ENCODE peak calls at places on chromosomes 16 and 17, in seven cellular contexts. O is HCT116, J is K562, T is H1, V is GM12878, H is HepG2, D is SK-N-SH. M is an unnamed sample.

GRCh38 chr16:52863000-52863399 is 189.7 kb downstream of the CHD9NB start:
- DNase-seq in O (no peak), J (no peak), T (no peak), V (no peak), H (no peak), D (no peak), M (no peak)

GRCh38 chr17:43020789-43021738 is 1.1 kb downstream of the VAT1 start:
- DNase-seq in O (no peak), J (peak; percentile 89), T (no peak), V (no peak), H (peak; percentile 63), D (peak; percentile 86), M (peak; percentile 67)

GRCh38 chr16:55015181-55015913 is 84.7 kb downstream of the IRX5 start:
- DNase-seq in O (no peak), J (no peak), T (no peak), V (no peak), H (no peak), D (no peak), M (no peak)

GRCh38 chr16:87226926-87227650 is 90.1 kb downstream of the C16orf95 start:
- DNase-seq in O (no peak), J (no peak), T (no peak), V (no peak), H (no peak), D (no peak), M (no peak)

GRCh38 chr17:47905221-47905733 is 9.2 kb downstream of the SP2 start:
- DNase-seq in O (no peak), J (no peak), T (no peak), V (no peak), H (peak; percentile 52), D (no peak), M (peak; percentile 97)

GRCh38 chr17:56897646-56898424 is 16.0 kb downstream of the TRIM25 start:
- DNase-seq in O (no peak), J (no peak), T (no peak), V (no peak), H (no peak), D (no peak), M (no peak)

GRCh38 chr16:88566158-88566557 is 4.0 kb upstream of the ZC3H18 start:
- DNase-seq in O (peak; percentile 34), J (no peak), T (no peak), V (no peak), H (no peak), D (no peak), M (peak; percentile 38)

GRCh38 chr17:80817861-80818260 is 173.8 kb upstream of the CHMP6 start:
- DNase-seq in O (no peak), J (no peak), T (no peak), V (no peak), H (no peak), D (peak; percentile 35), M (no peak)

GRCh38 chr17:49848739-49849138 is 870 bp upstream of the TAC4 start:
- DNase-seq in O (no peak), J (no peak), T (no peak), V (no peak), H (no peak), D (no peak), M (no peak)

GRCh38 chr17:77508047-77508715 is 367.4 kb downstream of the SEC14L1 start:
- DNase-seq in O (no peak), J (no peak), T (no peak), V (no peak), H (peak; percentile 63), D (no peak), M (no peak)

GRCh38 chr17:27657620-27658019 is 26.6 kb downstream of the LGALS9 start:
- DNase-seq in O (no peak), J (no peak), T (no peak), V (no peak), H (no peak), D (no peak), M (no peak)

GRCh38 chr16:4472880-4473279 is 1.5 kb downstream of the NMRAL1 start:
- DNase-seq in O (no peak), J (no peak), T (no peak), V (no peak), H (peak; percentile 47), D (no peak), M (no peak)

GRCh38 chr16:67804853-67805542 is 1.4 kb downstream of the RANBP10 start:
- DNase-seq in O (no peak), J (no peak), T (no peak), V (no peak), H (peak; percentile 74), D (no peak), M (no peak)

GRCh38 chr17:35161281-35161761 is 13.7 kb downstream of the UNC45B start:
- DNase-seq in O (no peak), J (no peak), T (no peak), V (no peak), H (no peak), D (no peak), M (no peak)

GRCh38 chr16:27726621-27727275 is 176.8 kb downstream of the KATNIP start:
- DNase-seq in O (no peak), J (no peak), T (no peak), V (no peak), H (no peak), D (no peak), M (no peak)

GRCh38 chr16:49712567-49712966 is 143.3 kb downstream of the ZNF423 start:
- DNase-seq in O (no peak), J (no peak), T (no peak), V (no peak), H (no peak), D (no peak), M (no peak)

GRCh38 chr16:2468142-2468724 is 2.9 kb upstream of the NTN3 start:
- DNase-seq in O (no peak), J (no peak), T (no peak), V (no peak), H (no peak), D (peak; percentile 75), M (peak; percentile 52)

GRCh38 chr16:7257026-7257425 is 75.6 kb upstream of the RBFOX1 start:
- DNase-seq in O (no peak), J (no peak), T (no peak), V (no peak), H (no peak), D (peak; percentile 20), M (no peak)

GRCh38 chr17:4406386-4406785 is 27.4 kb upstream of the SPNS3 start:
- DNase-seq in O (no peak), J (no peak), T (no peak), V (no peak), H (no peak), D (no peak), M (no peak)

GRCh38 chr17:70624208-70624607 is 454.9 kb downstream of the KCNJ2 start:
- DNase-seq in O (no peak), J (no peak), T (no peak), V (no peak), H (no peak), D (no peak), M (no peak)

DNA sequence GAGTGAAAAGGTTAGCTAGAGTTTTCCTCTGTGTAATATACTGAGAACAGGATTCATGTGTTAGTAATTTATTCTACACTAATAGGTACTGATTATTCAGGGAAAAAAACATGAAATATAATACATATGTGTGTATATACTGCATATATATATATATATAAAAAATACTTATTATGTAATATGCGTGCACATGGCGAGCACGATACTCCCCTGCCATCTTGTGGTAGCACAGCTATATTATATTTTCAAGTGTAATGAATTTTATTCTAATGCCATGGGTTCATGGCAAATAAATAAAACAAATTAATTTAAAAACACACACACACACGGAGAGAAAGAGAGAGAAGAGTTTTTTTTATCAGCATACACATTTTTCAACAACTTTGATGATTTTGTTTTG is 460.6 kb downstream of the KCNJ2 start:
- DNase-seq in O (no peak), J (no peak), T (no peak), V (no peak), H (no peak), D (peak; percentile 43), M (peak; percentile 62)
- TF ChIP-seq JUND in O (no peak), J (no peak), T (no peak), V (no peak), H (no peak), D (no peak), M (no peak)

DNA sequence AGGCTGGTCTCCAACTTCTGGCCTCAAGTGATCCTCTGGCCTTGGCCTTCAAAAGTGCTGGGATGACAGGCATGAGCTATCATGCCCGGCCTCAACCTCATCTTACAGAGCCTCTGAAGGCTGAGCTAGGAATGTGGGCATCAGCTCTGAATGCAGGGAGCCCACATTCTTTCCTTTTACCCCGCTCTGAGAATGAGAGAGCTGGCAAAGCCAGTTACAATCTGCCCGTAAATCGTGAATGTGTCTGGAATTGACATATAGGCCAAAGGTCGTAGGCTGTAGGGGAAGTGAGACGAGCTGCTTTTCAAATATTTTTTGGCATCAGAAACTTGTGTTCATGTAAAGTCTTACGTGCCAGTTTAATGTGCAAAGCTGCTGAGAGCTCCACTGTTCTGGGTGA is 4.5 kb downstream of the TMEM238L start:
- DNase-seq in O (no peak), J (no peak), T (no peak), V (no peak), H (no peak), D (no peak), M (peak; percentile 28)
- TF ChIP-seq JUND in O (no peak), J (no peak), T (no peak), V (no peak), H (no peak), D (no peak), M (no peak)

GRCh38 chr17:29929544-29930398 is at the start of gene SSH2:
- DNase-seq in O (peak; percentile 60), J (peak; percentile 84), T (no peak), V (peak; percentile 67), H (peak; percentile 78), D (peak; percentile 89), M (peak; percentile 94)
- TF ChIP-seq JUND in O (peak; percentile 28), J (peak; percentile 82), T (peak; percentile 73), V (peak; percentile 58), H (peak; percentile 50), D (no peak), M (no peak)

DNA sequence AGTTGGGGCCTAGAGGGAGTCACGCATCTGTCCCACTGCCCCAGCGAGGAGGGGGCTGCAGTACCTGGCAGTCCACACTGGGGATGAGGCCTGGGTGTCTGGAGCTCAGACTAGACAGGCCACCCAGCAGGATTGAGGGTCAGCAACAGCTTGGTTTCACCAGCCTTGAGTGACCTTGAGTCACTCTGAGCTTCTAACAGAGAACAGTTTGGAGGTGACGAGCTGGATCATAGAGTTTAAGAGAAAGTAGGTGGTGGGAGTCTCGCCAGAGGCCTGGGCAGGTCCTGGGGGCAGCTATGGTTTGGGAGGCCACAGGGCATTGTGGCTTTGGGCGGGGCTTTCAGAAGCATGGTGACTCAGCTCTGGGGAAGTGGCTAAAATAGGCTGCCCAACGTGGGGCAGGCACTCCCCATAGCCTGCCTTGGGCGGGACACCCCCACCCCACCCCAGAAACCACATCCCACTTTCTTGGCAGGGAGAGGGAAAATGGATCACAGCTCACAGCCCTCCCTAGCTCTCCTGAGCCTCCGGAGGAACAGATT is 20.5 kb downstream of the CDC42EP4 start:
- DNase-seq in O (peak; percentile 79), J (peak; percentile 70), T (no peak), V (peak; percentile 70), H (no peak), D (no peak), M (no peak)
- TF ChIP-seq JUND in O (peak; percentile 88), J (peak; percentile 60), T (no peak), V (no peak), H (no peak), D (peak; percentile 75), M (no peak)

GRCh38 chr17:83062011-83062817 is 17.2 kb upstream of the METRNL start:
- DNase-seq in O (no peak), J (no peak), T (no peak), V (no peak), H (no peak), D (peak; percentile 34), M (no peak)
- TF ChIP-seq JUND in O (no peak), J (no peak), T (no peak), V (no peak), H (no peak), D (no peak), M (no peak)

M was measured in T47D.